ENCODE peak calls at places on chromosomes 7 and 10, in five cellular contexts. M is IMR-90, J is neuronal stem cell, O is mesendoderm, C is H1. Z is an unnamed sample. For H3K4me1, the result is how much of the 10 kb centered on the place peaks cover.

GRCh38 chr7:149885191-149886017 is 11.6 kb downstream of the ATP6V0E2 start:
- DNase-seq in J (peak), O (peak), M (no peak), C (no peak), Z (peak)

GRCh38 chr10:74585231-74586087 is 240.9 kb upstream of the KAT6B start:
- DNase-seq in C (no peak), M (peak), O (peak), J (no peak), Z (no peak)

GRCh38 chr7:155836216-155837125 is 24.2 kb upstream of the SHH start:
- DNase-seq in M (no peak), C (no peak), J (no peak), O (no peak), Z (no peak)

GRCh38 chr10:77024456-77024855 is 613.2 kb downstream of the KCNMA1 start:
- DNase-seq in J (no peak), O (no peak), C (no peak), M (no peak), Z (no peak)

GRCh38 chr7:100358857-100359212 is 918 bp downstream of the PILRB start:
- DNase-seq in C (no peak), O (no peak), M (no peak), J (no peak), Z (no peak)

GRCh38 chr10:48454302-48455054 is 148.0 kb downstream of the MAPK8 start:
- DNase-seq in M (no peak), O (peak), J (no peak), C (peak), Z (peak)

GRCh38 chr7:1252543-1253090 is 19.9 kb downstream of the UNCX start:
- DNase-seq in M (no peak), O (no peak), C (no peak), J (no peak), Z (no peak)

GRCh38 chr10:3761916-3762708 is 22.9 kb downstream of the KLF6 start:
- DNase-seq in J (peak), M (peak), O (peak), C (no peak), Z (peak)

GRCh38 chr10:73762915-73763314 is 18.7 kb downstream of the SEC24C start:
- DNase-seq in O (no peak), J (no peak), M (peak), C (no peak), Z (no peak)

GRCh38 chr10:70784476-70784875 is 701 bp downstream of the TBATA start:
- DNase-seq in M (peak), J (no peak), O (peak), C (no peak), Z (no peak)

GRCh38 chr10:70786799-70787415 is 1.7 kb upstream of the TBATA start:
- DNase-seq in O (no peak), C (no peak), M (peak), J (no peak), Z (no peak)

GRCh38 chr10:70782401-70783055 is 2.6 kb downstream of the TBATA start:
- DNase-seq in J (no peak), M (no peak), O (no peak), C (no peak), Z (no peak)

GRCh38 chr10:70783056-70783684 is 2.0 kb downstream of the TBATA start:
- DNase-seq in J (no peak), O (no peak), M (no peak), C (no peak), Z (no peak)

GRCh38 chr10:70785190-70785589 is at the start of gene TBATA:
- DNase-seq in C (no peak), M (no peak), J (no peak), O (no peak), Z (no peak)
- H2AK5ac ChIP-seq in C (no peak), M (no peak), J (no peak), O (no peak), Z (no peak)

GRCh38 chr10:104260775-104261115 is 6.1 kb downstream of the GSTO1 start:
- DNase-seq in J (no peak), O (no peak), M (peak), C (no peak), Z (no peak)

GRCh38 chr10:104259456-104259855 is 4.8 kb downstream of the GSTO1 start:
- DNase-seq in C (no peak), O (no peak), M (no peak), J (no peak), Z (no peak)

GRCh38 chr10:104259999-104260774 is 5.5 kb downstream of the GSTO1 start:
- DNase-seq in O (peak), C (no peak), J (no peak), M (peak), Z (no peak)

GRCh38 chr10:104264783-104265182 is 4.2 kb upstream of the GSTO2 start:
- DNase-seq in J (no peak), M (no peak), O (no peak), C (no peak), Z (no peak)

DNA sequence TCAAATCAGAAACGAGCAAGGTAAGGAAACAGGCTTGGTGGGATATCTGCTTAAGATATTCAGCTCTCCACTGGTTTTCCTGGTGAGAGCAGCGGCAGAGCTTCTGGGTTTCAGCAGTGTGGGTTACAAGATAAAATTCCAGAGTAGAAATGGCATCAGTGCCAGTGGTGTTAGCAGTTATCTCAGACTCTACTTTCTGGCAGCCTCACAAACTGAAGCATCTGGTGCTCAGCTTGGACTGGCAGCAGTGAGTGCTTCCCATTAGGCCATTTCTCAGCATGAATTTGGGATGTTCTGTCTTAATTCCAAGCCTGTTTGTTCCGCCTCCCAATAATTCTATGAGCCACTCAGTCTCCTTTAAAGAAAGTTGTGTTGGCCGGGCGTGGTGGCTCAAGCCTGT is 6.9 kb upstream of the GSTO2 start:
- DNase-seq in O (peak), J (no peak), C (no peak), M (no peak), Z (no peak)
- H3K4me1 ChIP-seq in O (under half), J (under half), C (under half), M (under half), Z (under half)

GRCh38 chr10:122055252-122055651 is 66.3 kb downstream of the TACC2 start:
- DNase-seq in C (no peak), J (no peak), M (no peak), O (no peak), Z (no peak)

GRCh38 chr10:122062831-122063674 is 74.1 kb downstream of the TACC2 start:
- DNase-seq in J (peak), M (peak), O (peak), C (no peak), Z (peak)

GRCh38 chr10:122057841-122058240 is 68.9 kb downstream of the TACC2 start:
- DNase-seq in J (no peak), M (no peak), C (no peak), O (no peak), Z (no peak)

GRCh38 chr10:122056431-122057094 is 67.6 kb downstream of the TACC2 start:
- DNase-seq in C (no peak), J (no peak), O (no peak), M (no peak), Z (peak)

DNA sequence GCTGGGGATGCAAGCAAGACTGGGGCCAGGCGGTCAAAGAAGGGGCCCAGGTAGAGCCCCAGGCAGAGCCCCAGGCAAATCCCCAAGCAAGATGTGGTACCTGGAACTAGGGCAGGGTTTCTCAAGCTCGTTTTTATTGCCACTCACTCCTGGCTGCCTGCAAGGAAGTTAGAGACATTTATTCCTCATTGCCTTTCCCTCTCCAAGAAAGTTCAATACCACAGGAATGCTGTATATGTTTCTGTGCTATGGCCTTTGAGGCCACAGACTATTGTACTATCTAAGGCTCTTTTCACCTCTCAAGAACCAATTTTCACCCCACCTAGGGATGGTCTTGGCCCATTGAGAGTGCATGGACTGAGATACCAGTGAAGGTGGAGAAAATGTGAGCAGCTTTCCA is 71.3 kb downstream of the TACC2 start:
- DNase-seq in C (no peak), O (no peak), J (no peak), M (peak), Z (peak)
- H2AK5ac ChIP-seq in C (no peak), O (no peak), J (no peak), M (no peak), Z (no peak)

DNA sequence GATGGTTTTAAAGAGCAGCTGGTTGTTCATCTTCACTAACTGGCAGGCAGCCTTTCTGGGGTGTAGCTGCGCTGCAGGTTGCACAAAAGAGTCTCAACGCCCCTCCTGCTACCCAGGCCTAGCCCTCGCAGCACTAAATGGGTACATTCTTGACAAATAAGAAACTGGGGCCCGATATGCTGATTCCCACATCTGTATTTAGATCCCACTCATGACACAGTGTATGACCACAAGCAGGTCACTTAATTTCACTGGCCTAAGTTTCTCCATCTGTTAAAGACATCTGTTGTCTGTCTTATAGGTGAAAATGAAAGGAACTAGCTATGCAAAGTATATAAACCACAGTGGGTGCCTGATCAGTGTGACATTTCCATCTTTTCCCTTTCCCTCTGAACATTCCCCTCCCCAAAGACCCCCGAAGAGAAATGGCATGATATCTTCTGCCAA is 85.9 kb upstream of the AGBL3 start:
- DNase-seq in O (no peak), C (no peak), J (no peak), M (no peak), Z (no peak)
- H3K4me1 ChIP-seq in O (under half), C (under half), J (under half), M (under half), Z (under half)

GRCh38 chr10:79385804-79386531 is 38.7 kb downstream of the PPIF start:
- DNase-seq in M (no peak), J (no peak), C (peak), O (peak), Z (no peak)

GRCh38 chr10:79382491-79382941 is 35.2 kb downstream of the PPIF start:
- DNase-seq in O (no peak), M (no peak), J (no peak), C (peak), Z (no peak)

GRCh38 chr10:79385392-79385795 is 38.1 kb downstream of the PPIF start:
- DNase-seq in C (no peak), J (no peak), M (no peak), O (no peak), Z (no peak)

GRCh38 chr10:79384773-79385391 is 37.6 kb downstream of the PPIF start:
- DNase-seq in O (no peak), J (no peak), M (no peak), C (no peak), Z (no peak)

GRCh38 chr10:79383974-79384606 is 36.8 kb downstream of the PPIF start:
- DNase-seq in O (no peak), J (no peak), C (no peak), M (no peak), Z (no peak)
- H2AK5ac ChIP-seq in O (no peak), J (no peak), C (no peak), M (no peak), Z (no peak)